ENCODE peak calls at places on chromosomes 6 and 20, in seven cellular contexts. W, Y, K, P, G, B and N are unnamed samples.

GRCh38 chr6:113858067-113858604 is 991 bp downstream of the MARCKS start:
- DNase-seq in W (peak; percentile 53), Y (peak; percentile 67), K (peak; percentile 52), P (no peak), G (peak; percentile 29), B (no peak), N (peak; percentile 69)

GRCh38 chr6:165987483-165988305 is 180.0 kb downstream of the TBXT start:
- DNase-seq in W (peak; percentile 86), Y (peak; percentile 90), K (peak; percentile 7), P (no peak), G (peak; percentile 98), B (peak; percentile 73), N (peak; percentile 86)

GRCh38 chr6:94005835-94006234 is 586.5 kb upstream of the EPHA7 start:
- DNase-seq in W (no peak), Y (no peak), K (no peak), P (no peak), G (no peak), B (no peak), N (no peak)

GRCh38 chr6:139442188-139442625 is 67.8 kb upstream of the CITED2 start:
- DNase-seq in W (no peak), Y (no peak), K (no peak), P (no peak), G (no peak), B (no peak), N (no peak)

GRCh38 chr20:41443667-41444066 is 77.0 kb upstream of the EMILIN3 start:
- DNase-seq in W (no peak), Y (no peak), K (no peak), P (no peak), G (no peak), B (no peak), N (no peak)

GRCh38 chr20:49888341-49889244 is 26.7 kb downstream of the SPATA2 start:
- DNase-seq in W (peak; percentile 49), Y (peak; percentile 59), K (peak; percentile 52), P (peak; percentile 29), G (peak; percentile 56), B (peak; percentile 80), N (peak; percentile 76)

GRCh38 chr6:10418361-10418861 is 3.5 kb upstream of the TFAP2A start:
- DNase-seq in W (no peak), Y (no peak), K (no peak), P (no peak), G (no peak), B (no peak), N (no peak)

GRCh38 chr20:38453941-38454340 is 18.7 kb upstream of the RALGAPB start:
- DNase-seq in W (no peak), Y (no peak), K (peak; percentile 51), P (no peak), G (no peak), B (peak; percentile 85), N (peak; percentile 60)

GRCh38 chr20:61487346-61488022 is 235.4 kb downstream of the CDH4 start:
- DNase-seq in W (peak; percentile 39), Y (no peak), K (peak; percentile 62), P (no peak), G (no peak), B (no peak), N (no peak)

GRCh38 chr6:8499540-8499939 is 64.2 kb upstream of the SLC35B3 start:
- DNase-seq in W (no peak), Y (peak; percentile 36), K (peak; percentile 48), P (no peak), G (no peak), B (peak; percentile 18), N (peak; percentile 12)

GRCh38 chr20:44400671-44401051 is 45.2 kb downstream of the HNF4A start:
- DNase-seq in W (no peak), Y (no peak), K (no peak), P (no peak), G (no peak), B (no peak), N (no peak)

GRCh38 chr6:88368071-88368787 is 202.1 kb upstream of the CNR1 start:
- DNase-seq in W (peak; percentile 81), Y (peak; percentile 79), K (no peak), P (no peak), G (no peak), B (peak; percentile 93), N (peak; percentile 31)

GRCh38 chr20:56628015-56628872 is 862 bp upstream of the TFAP2C start:
- DNase-seq in W (no peak), Y (peak; percentile 66), K (peak; percentile 27), P (no peak), G (no peak), B (no peak), N (peak; percentile 59)

GRCh38 chr6:159008656-159009288 is 8.8 kb upstream of the RSPH3 start:
- DNase-seq in W (peak; percentile 16), Y (peak; percentile 65), K (peak; percentile 68), P (no peak), G (peak; percentile 28), B (peak; percentile 58), N (peak; percentile 63)

GRCh38 chr6:69456086-69456485 is 340.7 kb downstream of the LMBRD1 start:
- DNase-seq in W (no peak), Y (no peak), K (no peak), P (no peak), G (no peak), B (no peak), N (no peak)

GRCh38 chr6:134691180-134691579 is 258.7 kb downstream of the ALDH8A1 start:
- DNase-seq in W (no peak), Y (no peak), K (no peak), P (no peak), G (no peak), B (no peak), N (no peak)

GRCh38 chr20:59082077-59082740 is 39.6 kb upstream of the PRELID3B start:
- DNase-seq in W (peak; percentile 68), Y (peak; percentile 67), K (peak; percentile 91), P (no peak), G (peak; percentile 84), B (no peak), N (peak; percentile 95)

GRCh38 chr6:108107102-108107501 is 32.6 kb upstream of the OSTM1 start:
- DNase-seq in W (no peak), Y (no peak), K (no peak), P (no peak), G (no peak), B (no peak), N (no peak)

GRCh38 chr6:133918208-133918930 is 29.5 kb downstream of the TCF21 start:
- DNase-seq in W (no peak), Y (no peak), K (no peak), P (no peak), G (no peak), B (no peak), N (no peak)

GRCh38 chr20:44746367-44747165 is 901 bp downstream of the KCNK15 start:
- DNase-seq in W (no peak), Y (peak; percentile 40), K (no peak), P (no peak), G (no peak), B (no peak), N (peak; percentile 11)

GRCh38 chr6:150606258-150607043 is 6.8 kb downstream of the PLEKHG1 start:
- DNase-seq in W (no peak), Y (no peak), K (no peak), P (no peak), G (no peak), B (peak; percentile 30), N (no peak)

GRCh38 chr6:153096792-153097191 is 34.3 kb downstream of the RGS17 start:
- DNase-seq in W (no peak), Y (no peak), K (peak; percentile 89), P (no peak), G (no peak), B (no peak), N (no peak)

GRCh38 chr6:162123797-162124196 is 603.8 kb downstream of the PRKN start:
- DNase-seq in W (no peak), Y (peak; percentile 10), K (no peak), P (no peak), G (no peak), B (peak; percentile 24), N (no peak)

GRCh38 chr6:40640591-40641293 is 53.6 kb upstream of the LRFN2 start:
- DNase-seq in W (peak; percentile 0), Y (no peak), K (no peak), P (no peak), G (no peak), B (no peak), N (no peak)

GRCh38 chr6:151502499-151502898 is 8.7 kb downstream of the CCDC170 start:
- DNase-seq in W (peak; percentile 60), Y (peak; percentile 60), K (peak; percentile 60), P (no peak), G (peak; percentile 56), B (peak; percentile 67), N (peak; percentile 71)

GRCh38 chr6:116412270-116412669 is 41.5 kb downstream of the DSE start:
- DNase-seq in W (no peak), Y (peak; percentile 69), K (no peak), P (no peak), G (no peak), B (no peak), N (no peak)

GRCh38 chr6:37137881-37138568 is 31.9 kb upstream of the PIM1 start:
- DNase-seq in W (peak; percentile 94), Y (peak; percentile 44), K (no peak), P (no peak), G (peak; percentile 83), B (peak; percentile 95), N (peak; percentile 75)

GRCh38 chr6:156169361-156169760 is 607.8 kb upstream of the ARID1B start:
- DNase-seq in W (no peak), Y (no peak), K (no peak), P (no peak), G (no peak), B (no peak), N (no peak)

GRCh38 chr6:3749390-3749978 is 2.0 kb downstream of the PXDC1 start:
- DNase-seq in W (no peak), Y (no peak), K (peak; percentile 66), P (no peak), G (no peak), B (no peak), N (peak; percentile 20)

GRCh38 chr20:36322131-36322530 is 16.0 kb downstream of the DLGAP4 start:
- DNase-seq in W (no peak), Y (no peak), K (no peak), P (no peak), G (no peak), B (no peak), N (no peak)

GRCh38 chr20:53582574-53583351 is 10.9 kb downstream of the ZNF217 start:
- DNase-seq in W (peak; percentile 92), Y (peak; percentile 98), K (peak; percentile 99), P (peak; percentile 29), G (peak; percentile 95), B (peak; percentile 97), N (peak; percentile 98)

GRCh38 chr6:166485651-166486535 is 100.6 kb downstream of the RAMACL start:
- DNase-seq in W (no peak), Y (no peak), K (no peak), P (no peak), G (no peak), B (no peak), N (no peak)

GRCh38 chr6:163667372-163668060 is 253.0 kb downstream of the QKI start:
- DNase-seq in W (peak; percentile 50), Y (peak; percentile 7), K (no peak), P (no peak), G (peak; percentile 15), B (no peak), N (no peak)

GRCh38 chr20:53692465-53693067 is 98.9 kb upstream of the ZNF217 start:
- DNase-seq in W (peak; percentile 96), Y (peak; percentile 96), K (peak; percentile 63), P (no peak), G (peak; percentile 86), B (no peak), N (peak; percentile 61)

GRCh38 chr6:143549630-143550268 is 38.2 kb upstream of the FUCA2 start:
- DNase-seq in W (no peak), Y (no peak), K (peak; percentile 97), P (no peak), G (no peak), B (no peak), N (no peak)

GRCh38 chr6:130935978-130936377 is 108.8 kb downstream of the SMLR1 start:
- DNase-seq in W (peak; percentile 17), Y (no peak), K (no peak), P (no peak), G (no peak), B (no peak), N (no peak)